ENCODE peak calls at places on chromosomes 7 and 10, in nine cellular contexts. H is activated T-helper 1 cell treated with anti-CD3 and anti-CD28 coated beads, Interleukin-12 subunit alpha, Interleukin-12 subunit beta, Interleukin-2, Interleukin-4 antibody, amounts not matched to agents 30 ng/mL and 10 ng/mL and 1 ng/mL, durations not matched to agents 14 hours and 24 hours and 36 hours; K is kidney epithelial cell; E is ovary; N is stomach; P is NCI-H1048; A is activated naive CD4-positive, alpha-beta T cell; S is T-helper 2 cell; X is occipital lobe. L is an unnamed sample.
A peak's percentile ranks its signal among the peaks of the same experiment; 100 is the strongest.

GRCh38 chr10:101214446-101215396 is 14.5 kb downstream of the LBX1 start:
- DNase-seq in E (peak; percentile 39), N (peak; percentile 65), S (peak; percentile 60), H (peak; percentile 49), P (peak; percentile 29), A (peak; percentile 72), X (no peak), K (no peak), L (peak; percentile 69)

GRCh38 chr7:154680894-154681659 is 321.8 kb downstream of the PAXIP1 start:
- DNase-seq in K (no peak), A (no peak), E (no peak), N (no peak), X (no peak), H (no peak), S (no peak), P (no peak), L (no peak)

GRCh38 chr7:158924956-158925355 is 68.6 kb downstream of the DYNC2I1 start:
- DNase-seq in N (no peak), E (no peak), K (no peak), H (no peak), S (no peak), X (no peak), A (no peak), P (no peak), L (no peak)

GRCh38 chr7:4825081-4825480 is 36.7 kb downstream of the PAPOLB start:
- DNase-seq in H (no peak), S (no peak), P (no peak), A (no peak), N (no peak), X (no peak), E (no peak), K (no peak), L (no peak)

GRCh38 chr7:123715198-123715597 is 33.6 kb downstream of the WASL start:
- DNase-seq in N (no peak), E (no peak), S (no peak), K (no peak), P (no peak), A (no peak), H (no peak), X (no peak), L (no peak)

GRCh38 chr7:116166167-116166566 is 44.2 kb upstream of the TES start:
- DNase-seq in A (no peak), K (no peak), N (no peak), E (no peak), S (no peak), H (no peak), X (no peak), P (no peak), L (no peak)

GRCh38 chr7:26180792-26181198 is 19.8 kb downstream of the HNRNPA2B1 start:
- DNase-seq in H (no peak), A (no peak), N (no peak), P (no peak), E (no peak), X (no peak), K (no peak), S (no peak), L (no peak)

GRCh38 chr7:107594961-107595737 is 15.1 kb downstream of the BCAP29 start:
- DNase-seq in X (no peak), H (no peak), E (no peak), K (peak; percentile 83), N (no peak), P (no peak), A (no peak), S (no peak), L (no peak)

GRCh38 chr7:135159359-135160087 is 11.0 kb downstream of the CYREN start:
- DNase-seq in N (no peak), H (no peak), A (no peak), E (no peak), X (no peak), P (no peak), K (no peak), S (no peak), L (no peak)

L was measured in activated T-helper 9 cell treated with anti-CD3 and anti-CD28 coated beads, Interleukin-2, amount 50 U/mL, for 16 hours.